ENCODE peak calls at places on chromosomes 12 and 14, in five cellular contexts. V is IMR-90, E is H9, H is trophoblast cell, C is mesenchymal stem cell. J is an unnamed sample.

GRCh38 chr14:60094306-60094897 is 2.7 kb downstream of the PCNX4 start:
- DNase-seq in V (peak; percentile 70), E (peak; percentile 61), C (peak; percentile 79), H (peak; percentile 78), J (no peak)

GRCh38 chr14:89779707-89780106 is 174.8 kb downstream of the EFCAB11 start:
- DNase-seq in E (peak; percentile 48), C (no peak), H (peak; percentile 80), V (no peak), J (no peak)

GRCh38 chr12:122029620-122030426 is 8.1 kb downstream of the BCL7A start:
- DNase-seq in V (no peak), C (no peak), E (no peak), H (no peak), J (no peak)

GRCh38 chr14:88553886-88554457 is 835 bp downstream of the PTPN21 start:
- DNase-seq in H (no peak), V (peak; percentile 8), E (no peak), C (peak; percentile 37), J (no peak)

GRCh38 chr14:92503756-92504491 is 9.7 kb upstream of the RIN3 start:
- DNase-seq in V (peak; percentile 70), C (peak; percentile 83), E (no peak), H (peak; percentile 98), J (no peak)

GRCh38 chr14:33848706-33849454 is 102.0 kb downstream of the EGLN3 start:
- DNase-seq in H (peak; percentile 84), C (peak; percentile 75), E (peak; percentile 94), V (peak; percentile 10), J (peak; percentile 85)

GRCh38 chr12:61452076-61452475 is 808.1 kb upstream of the USP15 start:
- DNase-seq in E (no peak), H (no peak), V (no peak), C (no peak), J (peak; percentile 31)

GRCh38 chr14:51732494-51733080 is 80.9 kb downstream of the FRMD6 start:
- DNase-seq in E (no peak), C (no peak), V (no peak), H (no peak), J (no peak)

GRCh38 chr12:123003257-123003656 is 22.8 kb downstream of the ARL6IP4 start:
- DNase-seq in C (no peak), V (no peak), H (no peak), E (no peak), J (no peak)

GRCh38 chr14:68182492-68182891 is 362.9 kb downstream of the RAD51B start:
- DNase-seq in H (no peak), E (no peak), V (no peak), C (no peak), J (no peak)

GRCh38 chr14:66444271-66444987 is 41.7 kb upstream of the CCDC196 start:
- DNase-seq in E (no peak), V (peak; percentile 1), H (no peak), C (no peak), J (no peak)

GRCh38 chr12:132918680-132919079 is 31.3 kb upstream of the CHFR start:
- DNase-seq in H (no peak), E (no peak), C (no peak), V (no peak), J (no peak)

GRCh38 chr12:6851153-6851920 is at the start of gene CDCA3:
- DNase-seq in V (peak; percentile 98), H (peak; percentile 99), E (peak; percentile 99), C (peak; percentile 99), J (peak; percentile 95)

GRCh38 chr12:15701212-15701611 is 88.0 kb downstream of the EPS8 start:
- DNase-seq in E (no peak), V (peak; percentile 70), C (peak; percentile 87), H (no peak), J (no peak)

GRCh38 chr12:68324531-68324930 is 7.6 kb downstream of the MDM1 start:
- DNase-seq in V (no peak), C (no peak), E (no peak), H (no peak), J (no peak)

GRCh38 chr14:93161411-93161940 is 23.2 kb downstream of the MOAP1 start:
- DNase-seq in V (no peak), C (no peak), E (no peak), H (no peak), J (no peak)

GRCh38 chr12:104426926-104427546 is 29.7 kb upstream of the CHST11 start:
- DNase-seq in C (peak; percentile 83), H (peak; percentile 55), V (peak; percentile 70), E (no peak), J (no peak)

GRCh38 chr14:35789651-35790050 is 19.4 kb downstream of the RALGAPA1 start:
- DNase-seq in E (no peak), C (no peak), H (no peak), V (peak; percentile 68), J (no peak)

GRCh38 chr14:64758711-64759554 is 54.7 kb downstream of the PLEKHG3 start:
- DNase-seq in C (peak; percentile 89), H (peak; percentile 82), V (peak; percentile 97), E (no peak), J (no peak)

GRCh38 chr12:96425321-96425720 is 25.1 kb upstream of the CDK17 start:
- DNase-seq in V (peak; percentile 97), C (peak; percentile 85), H (peak; percentile 36), E (no peak), J (no peak)

GRCh38 chr14:49420201-49420600 is 166.0 kb downstream of the RPS29 start:
- DNase-seq in C (no peak), E (no peak), V (no peak), H (no peak), J (no peak)

GRCh38 chr14:100124551-100125088 is 34.8 kb downstream of the DEGS2 start:
- DNase-seq in C (no peak), H (no peak), E (no peak), V (no peak), J (no peak)

GRCh38 chr12:34601689-34602088 is 579.4 kb downstream of the ALG10 start:
- DNase-seq in V (no peak), C (no peak), H (no peak), E (no peak), J (no peak)

GRCh38 chr14:89936654-89937185 is 17.8 kb downstream of the EFCAB11 start:
- DNase-seq in E (no peak), C (no peak), H (peak; percentile 10), V (no peak), J (no peak)

GRCh38 chr12:84638811-84639368 is 273.7 kb downstream of the SLC6A15 start:
- DNase-seq in E (no peak), C (peak; percentile 19), H (peak; percentile 18), V (peak; percentile 36), J (no peak)

DNA sequence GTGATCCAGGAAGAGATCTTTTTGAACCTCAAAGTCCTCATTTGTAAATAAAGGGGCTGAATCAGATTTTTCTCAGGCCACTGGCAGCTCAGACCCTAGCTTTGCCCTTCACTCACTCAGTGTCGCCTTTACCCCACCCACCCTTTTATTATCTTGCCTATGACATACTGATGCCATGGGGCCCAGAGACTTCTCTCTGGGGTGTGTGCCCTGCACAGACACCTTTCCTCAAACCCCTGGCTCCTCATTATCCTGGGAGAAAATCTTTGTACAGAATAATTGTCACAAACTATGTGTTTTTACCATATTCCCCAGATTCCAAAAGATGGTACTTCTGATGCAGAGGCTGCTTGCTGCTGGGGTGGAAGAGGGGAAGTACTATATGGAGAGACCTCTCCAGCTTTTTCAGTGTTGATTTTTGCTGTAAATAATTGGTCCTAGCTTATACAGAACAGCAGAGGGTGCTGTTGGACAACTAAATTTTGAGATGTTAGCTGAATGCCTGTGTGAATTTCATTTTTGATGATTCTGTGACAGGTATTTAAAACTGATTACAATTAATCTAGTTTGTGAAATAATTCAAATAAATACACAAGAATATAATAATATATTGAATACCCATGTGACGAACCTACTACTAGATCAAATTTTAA is 53.9 kb upstream of the DCD start:
- DNase-seq in C (peak; percentile 38), H (peak; percentile 75), E (no peak), V (peak; percentile 41), J (peak; percentile 45)
- H4K91ac ChIP-seq in C (no peak overlapping the region), H (no peak overlapping the region), E (no peak overlapping the region), V (no peak overlapping the region), J (no peak overlapping the region)

GRCh38 chr12:85713368-85713767 is 122.8 kb downstream of the RASSF9 start:
- DNase-seq in H (no peak), V (no peak), C (no peak), E (no peak), J (no peak)
- H2AFZ ChIP-seq in H (no peak overlapping the region), V (no peak overlapping the region), C (no peak overlapping the region), E (no peak overlapping the region), J (no peak overlapping the region)

DNA sequence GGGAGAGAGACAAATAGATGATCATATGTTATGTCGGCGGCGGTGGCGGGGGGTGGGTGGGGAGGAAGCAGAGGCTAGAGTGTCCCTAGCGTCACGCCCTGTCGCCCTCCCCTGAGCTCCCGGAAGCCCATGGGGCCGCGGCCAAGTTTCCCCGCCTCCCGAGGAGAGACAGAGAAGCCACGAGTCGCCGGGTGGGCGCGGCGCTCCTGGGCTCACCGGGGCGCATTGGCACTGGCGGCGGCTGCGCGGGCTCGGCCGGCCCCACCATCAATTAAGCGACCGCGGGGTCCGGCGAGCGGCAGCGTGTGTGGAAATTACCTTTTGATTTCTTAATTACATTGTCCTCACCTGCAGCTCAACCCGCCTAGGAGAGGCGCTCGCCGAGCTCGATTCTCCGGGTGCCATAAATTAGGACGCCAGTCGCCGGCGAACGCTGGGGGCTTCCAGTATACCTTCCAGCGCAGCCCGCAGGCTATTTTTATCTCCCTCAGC is 119.9 kb upstream of the LHX5 start:
- DNase-seq in E (peak; percentile 79), V (no peak), C (no peak), H (no peak), J (no peak)
- H3K18ac ChIP-seq in E (no peak overlapping the region), V (no peak overlapping the region), C (no peak overlapping the region), H (no peak overlapping the region), J (peak overlapping the region; percentile 53)

GRCh38 chr14:22837059-22837749 is 819 bp downstream of the MMP14 start:
- DNase-seq in H (peak; percentile 67), V (peak; percentile 63), C (peak; percentile 73), E (no peak), J (no peak)

GRCh38 chr14:22836301-22837058 is at the start of gene MMP14:
- DNase-seq in C (peak; percentile 92), E (peak; percentile 59), V (peak; percentile 89), H (peak; percentile 67), J (no peak)

GRCh38 chr14:22837750-22838538 is 1.6 kb downstream of the MMP14 start:
- DNase-seq in H (peak; percentile 46), C (peak; percentile 57), V (peak; percentile 33), E (no peak), J (no peak)

GRCh38 chr14:22839159-22839779 is 2.9 kb downstream of the MMP14 start:
- DNase-seq in C (peak; percentile 53), V (peak; percentile 54), E (no peak), H (peak; percentile 96), J (no peak)

DNA sequence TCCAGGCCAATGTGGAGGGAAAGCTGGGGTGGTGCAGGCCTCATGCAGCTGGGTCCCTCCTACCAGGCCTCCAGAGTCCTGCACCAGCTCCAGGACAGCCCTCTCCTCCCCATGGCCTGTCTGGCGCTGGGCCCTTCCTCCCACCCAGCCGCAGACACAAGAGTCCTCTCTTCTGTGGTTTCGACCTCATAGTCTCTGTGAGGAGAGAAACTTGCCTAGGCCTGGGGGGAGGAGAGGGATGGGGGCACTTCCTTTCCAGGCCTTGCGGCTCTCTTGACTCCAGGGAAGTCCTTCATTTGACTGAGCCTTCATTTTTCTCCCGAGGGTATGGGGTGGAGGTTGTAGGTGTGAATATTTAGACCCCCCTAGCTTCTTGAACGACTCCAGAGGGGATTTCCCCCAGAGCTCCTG is 2.3 kb downstream of the MMP14 start:
- DNase-seq in H (peak; percentile 47), V (peak; percentile 66), E (no peak), C (peak; percentile 86), J (no peak)
- H4K91ac ChIP-seq in H (peak overlapping the region; percentile 93), V (peak overlapping the region; percentile 93), E (no peak overlapping the region), C (peak overlapping the region; percentile 84), J (no peak overlapping the region)